ENCODE peak calls at places on chromosomes 16 and 17, in six cellular contexts. Z, Q, U, M, L and O are unnamed samples. For H3K36me3, the result is how much of the 10 kb centered on the place peaks cover.

GRCh38 chr16:85569615-85570212 is 43.4 kb upstream of the GSE1 start:
- DNase-seq in Z (no peak), Q (no peak), U (peak), M (peak), L (no peak), O (peak)

GRCh38 chr17:78366109-78366848 is 6.4 kb upstream of the SOCS3 start:
- DNase-seq in Z (no peak), Q (no peak), U (no peak), M (no peak), L (no peak), O (peak)

GRCh38 chr16:35150805-35151312 is 1691.4 kb downstream of the TP53TG3F start:
- DNase-seq in Z (no peak), Q (no peak), U (no peak), M (no peak), L (no peak), O (no peak)

GRCh38 chr16:87806246-87806607 is 40.4 kb upstream of the KLHDC4 start:
- DNase-seq in Z (no peak), Q (no peak), U (peak), M (peak), L (no peak), O (no peak)

GRCh38 chr16:82824408-82824807 is 197.6 kb downstream of the CDH13 start:
- DNase-seq in Z (no peak), Q (no peak), U (no peak), M (no peak), L (no peak), O (peak)

GRCh38 chr17:43756176-43756575 is 2.4 kb downstream of the SOST start:
- DNase-seq in Z (no peak), Q (no peak), U (no peak), M (no peak), L (no peak), O (no peak)

GRCh38 chr16:4371481-4372314 is at the start of gene VASN:
- DNase-seq in Z (no peak), Q (peak), U (peak), M (peak), L (peak), O (no peak)

GRCh38 chr17:73427198-73427597 is 115.4 kb upstream of the CDC42EP4 start:
- DNase-seq in Z (no peak), Q (no peak), U (no peak), M (no peak), L (no peak), O (no peak)

GRCh38 chr17:2724783-2725164 is 13.2 kb upstream of the CLUH start:
- DNase-seq in Z (no peak), Q (no peak), U (peak), M (peak), L (no peak), O (no peak)

GRCh38 chr16:80766798-80767197 is 37.6 kb downstream of the CDYL2 start:
- DNase-seq in Z (no peak), Q (no peak), U (no peak), M (no peak), L (no peak), O (no peak)

GRCh38 chr17:18225562-18226283 is at the start of gene LLGL1:
- DNase-seq in Z (no peak), Q (no peak), U (no peak), M (no peak), L (no peak), O (peak)

GRCh38 chr16:81987706-81988105 is 23.6 kb downstream of the SDR42E1 start:
- DNase-seq in Z (no peak), Q (no peak), U (no peak), M (no peak), L (no peak), O (no peak)

GRCh38 chr17:50487213-50488096 is 8.8 kb downstream of the RSAD1 start:
- DNase-seq in Z (no peak), Q (no peak), U (peak), M (peak), L (no peak), O (no peak)

GRCh38 chr17:81697261-81698044 is 5.7 kb upstream of the MRPL12 start:
- DNase-seq in Z (no peak), Q (no peak), U (no peak), M (no peak), L (no peak), O (no peak)
- H3K36me3 ChIP-seq in Z (half or more), Q (under half), U (half or more), M (under half), L (under half), O (half or more)

DNA sequence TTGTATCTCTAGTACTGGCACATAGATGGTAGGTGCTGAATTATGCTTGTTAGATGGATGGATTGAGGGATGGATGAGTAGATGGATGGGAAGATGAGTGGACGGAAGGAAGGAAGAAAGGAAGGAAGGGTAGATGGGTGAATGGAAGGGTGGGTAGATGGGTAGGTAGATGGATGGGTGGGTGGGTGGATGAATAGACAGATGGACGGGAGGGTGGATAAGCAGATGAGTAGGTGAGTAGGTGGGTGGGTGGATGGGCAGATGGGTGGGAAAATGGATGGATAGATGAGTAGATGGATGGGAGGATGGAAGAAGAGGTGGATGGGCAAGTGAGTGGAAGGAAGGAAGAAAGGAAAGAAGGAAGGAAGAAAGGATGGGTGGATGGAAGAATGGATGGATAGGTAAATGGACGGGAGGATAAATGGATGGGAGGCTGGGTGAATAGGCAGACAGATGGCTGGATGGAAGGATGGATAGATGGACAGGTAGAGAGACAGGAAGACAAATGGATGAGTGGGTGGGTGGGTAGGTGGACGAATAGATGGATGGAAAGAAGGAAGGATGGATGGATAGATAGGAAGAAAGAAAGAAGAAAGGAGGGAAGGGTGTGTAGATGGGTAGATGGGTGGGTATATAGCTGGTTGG is 56.9 kb downstream of the MYH11 start:
- DNase-seq in Z (no peak), Q (no peak), U (no peak), M (no peak), L (no peak), O (no peak)
- H3K36me3 ChIP-seq in Z (half or more), Q (under half), U (under half), M (under half), L (under half), O (under half)

DNA sequence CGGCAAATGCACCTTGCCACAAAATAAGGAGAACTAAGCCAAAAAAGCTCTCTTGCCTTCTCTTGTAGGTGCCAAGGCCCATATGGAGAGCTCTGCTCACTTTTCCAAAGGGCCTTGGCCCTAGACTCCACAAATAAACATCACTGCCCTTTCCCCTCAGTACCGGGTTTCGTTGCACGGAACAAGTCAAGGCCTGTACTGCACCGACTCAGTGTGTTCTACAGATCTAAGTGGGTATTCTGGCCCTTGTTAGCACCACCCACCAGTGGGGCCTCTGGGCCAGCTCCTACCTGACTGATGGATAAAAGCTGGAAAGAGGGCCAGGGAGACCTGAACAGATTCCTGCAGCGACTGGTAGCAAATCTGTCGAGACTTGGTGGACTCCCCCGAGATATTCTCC is 43.7 kb upstream of the GSG1L start:
- DNase-seq in Z (no peak), Q (no peak), U (no peak), M (no peak), L (no peak), O (no peak)
- H3K36me3 ChIP-seq in Z (half or more), Q (half or more), U (half or more), M (half or more), L (under half), O (half or more)

GRCh38 chr16:70257391-70257790 is 5.7 kb upstream of the EXOSC6 start:
- DNase-seq in Z (no peak), Q (no peak), U (no peak), M (no peak), L (no peak), O (no peak)
- H3K36me3 ChIP-seq in Z (half or more), Q (under half), U (half or more), M (half or more), L (under half), O (under half)

GRCh38 chr16:51313204-51313603 is 162.1 kb upstream of the SALL1 start:
- DNase-seq in Z (no peak), Q (no peak), U (no peak), M (no peak), L (no peak), O (no peak)

GRCh38 chr16:51305337-51305736 is 154.3 kb upstream of the SALL1 start:
- DNase-seq in Z (no peak), Q (no peak), U (no peak), M (no peak), L (no peak), O (no peak)

GRCh38 chr16:51306116-51306515 is 155.0 kb upstream of the SALL1 start:
- DNase-seq in Z (no peak), Q (no peak), U (no peak), M (peak), L (no peak), O (no peak)

DNA sequence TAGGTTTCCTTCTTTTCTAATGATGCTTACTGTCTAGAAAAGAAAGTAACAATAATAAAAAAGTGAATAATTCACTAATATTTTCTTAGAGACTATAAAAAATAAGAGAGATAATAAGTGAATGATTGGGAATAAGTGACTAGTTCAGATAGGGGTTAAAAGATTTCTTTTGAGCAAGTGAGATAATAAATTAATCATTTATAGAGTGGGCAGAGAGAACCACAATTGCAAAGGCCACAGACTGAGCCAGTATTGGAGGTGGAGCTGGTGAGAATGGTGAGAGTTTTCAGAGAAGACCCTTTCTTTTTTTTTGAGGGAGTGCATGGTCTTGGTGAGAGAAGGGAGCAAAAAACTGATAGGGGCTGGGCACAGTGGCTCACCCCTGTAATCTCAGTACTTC is 159.1 kb upstream of the SALL1 start:
- DNase-seq in Z (no peak), Q (no peak), U (no peak), M (no peak), L (no peak), O (no peak)
- H3K36me3 ChIP-seq in Z (under half), Q (under half), U (under half), M (under half), L (under half), O (under half)

GRCh38 chr17:68389041-68389440 is 68.3 kb downstream of the WIPI1 start:
- DNase-seq in Z (no peak), Q (no peak), U (no peak), M (no peak), L (no peak), O (no peak)
- H3K36me3 ChIP-seq in Z (under half), Q (under half), U (under half), M (under half), L (under half), O (under half)

GRCh38 chr16:2517954-2518605 is 2.1 kb upstream of the AMDHD2 start:
- DNase-seq in Z (no peak), Q (no peak), U (no peak), M (no peak), L (no peak), O (no peak)
- H3K36me3 ChIP-seq in Z (under half), Q (under half), U (under half), M (under half), L (under half), O (under half)

GRCh38 chr16:83915491-83915890 is 16.6 kb downstream of the MLYCD start:
- DNase-seq in Z (no peak), Q (no peak), U (no peak), M (no peak), L (peak), O (no peak)
- H3K36me3 ChIP-seq in Z (half or more), Q (under half), U (half or more), M (under half), L (under half), O (under half)